ENCODE peak calls at places on chromosomes 11 and 22, in six cellular contexts. W is ovary; P is BE2C; T is transverse colon; Y is CD8-positive, alpha-beta memory T cell; M is neural progenitor cell. K is an unnamed sample. For H3K27me3 and H3K4me1, the result is how much of the 10 kb centered on the place peaks cover.

GRCh38 chr22:25564979-25565677 is 653 bp downstream of the GRK3 start:
- DNase-seq in M (peak), T (peak), P (peak), W (no peak), Y (no peak), K (peak)

GRCh38 chr11:91742155-91742554 is 482.5 kb upstream of the FAT3 start:
- DNase-seq in W (no peak), P (no peak), M (no peak), T (no peak), Y (no peak), K (no peak)

GRCh38 chr11:84714316-84714780 is 912.8 kb downstream of the DLG2 start:
- DNase-seq in T (peak), P (peak), M (peak), Y (no peak), W (peak), K (peak)

GRCh38 chr11:45100338-45100737 is 46.1 kb upstream of the PRDM11 start:
- DNase-seq in T (no peak), Y (no peak), P (peak), M (peak), W (no peak), K (no peak)

GRCh38 chr11:17719940-17720795 is 797 bp downstream of the MYOD1 start:
- DNase-seq in P (no peak), T (no peak), Y (no peak), W (no peak), M (peak), K (no peak)

GRCh38 chr11:124285610-124286344 is 28.0 kb downstream of the OR8D1 start:
- DNase-seq in Y (no peak), P (no peak), W (no peak), M (no peak), T (no peak), K (no peak)

GRCh38 chr11:9726313-9727022 is 62.6 kb downstream of the SWAP70 start:
- DNase-seq in P (no peak), T (no peak), M (no peak), W (no peak), Y (no peak), K (no peak)

GRCh38 chr11:113989916-113990315 is 15.0 kb downstream of the HTR3A start:
- DNase-seq in W (no peak), Y (no peak), M (no peak), T (no peak), P (no peak), K (no peak)

GRCh38 chr11:75768112-75768908 is at the start of gene DGAT2:
- DNase-seq in Y (peak), T (peak), M (peak), W (peak), P (peak), K (peak)

GRCh38 chr22:35510481-35510934 is 30.1 kb upstream of the RASD2 start:
- DNase-seq in M (no peak), Y (no peak), P (no peak), W (no peak), T (no peak), K (no peak)

GRCh38 chr11:64713031-64713780 is 9.8 kb downstream of the NRXN2 start:
- DNase-seq in P (peak), W (peak), Y (no peak), T (peak), M (peak), K (no peak)

GRCh38 chr11:60389279-60389910 is 6.9 kb upstream of the MS4A14 start:
- DNase-seq in Y (no peak), P (no peak), T (no peak), W (no peak), M (no peak), K (no peak)

GRCh38 chr22:50417544-50417943 is 57.3 kb downstream of the SBF1 start:
- DNase-seq in T (no peak), M (no peak), W (no peak), P (no peak), Y (no peak), K (no peak)

GRCh38 chr11:124793466-124794278 is 6.5 kb downstream of the MSANTD2 start:
- DNase-seq in W (no peak), T (peak), Y (peak), P (peak), M (peak), K (peak)

GRCh38 chr11:127073621-127074020 is 73.1 kb upstream of the KIRREL3 start:
- DNase-seq in W (no peak), P (no peak), Y (no peak), M (no peak), T (no peak), K (no peak)

GRCh38 chr11:8814209-8814922 is 96.6 kb upstream of the AKIP1 start:
- DNase-seq in P (no peak), Y (no peak), T (peak), W (no peak), M (no peak), K (no peak)

GRCh38 chr11:19603771-19604170 is 108.9 kb upstream of the NAV2 start:
- DNase-seq in W (no peak), P (no peak), T (no peak), M (no peak), Y (no peak), K (no peak)

GRCh38 chr11:122933434-122933833 is 48.2 kb downstream of the BSX start:
- DNase-seq in W (no peak), M (no peak), P (no peak), Y (no peak), T (no peak), K (no peak)

GRCh38 chr22:43412808-43413785 is 1.3 kb downstream of the MPPED1 start:
- DNase-seq in W (no peak), T (no peak), Y (no peak), M (peak), P (no peak), K (no peak)

GRCh38 chr11:11262171-11262920 is 90.7 kb downstream of the CSNK2A3 start:
- DNase-seq in W (no peak), T (no peak), M (no peak), P (no peak), Y (no peak), K (no peak)
- H3K4me3 ChIP-seq in W (no peak), T (no peak), M (no peak), P (no peak), Y (no peak), K (no peak)

GRCh38 chr11:134413334-134414035 is 1.4 kb upstream of the B3GAT1 start:
- DNase-seq in Y (no peak), P (no peak), M (peak), W (no peak), T (no peak), K (no peak)

GRCh38 chr11:134414036-134414731 is 2.1 kb upstream of the B3GAT1 start:
- DNase-seq in T (no peak), W (no peak), Y (no peak), M (peak), P (peak), K (no peak)

GRCh38 chr11:134412508-134413333 is 679 bp upstream of the B3GAT1 start:
- DNase-seq in Y (no peak), M (peak), W (peak), T (peak), P (peak), K (no peak)

GRCh38 chr11:134410766-134411165 is 1.3 kb downstream of the B3GAT1 start:
- DNase-seq in P (no peak), W (no peak), T (no peak), M (no peak), Y (no peak), K (no peak)

DNA sequence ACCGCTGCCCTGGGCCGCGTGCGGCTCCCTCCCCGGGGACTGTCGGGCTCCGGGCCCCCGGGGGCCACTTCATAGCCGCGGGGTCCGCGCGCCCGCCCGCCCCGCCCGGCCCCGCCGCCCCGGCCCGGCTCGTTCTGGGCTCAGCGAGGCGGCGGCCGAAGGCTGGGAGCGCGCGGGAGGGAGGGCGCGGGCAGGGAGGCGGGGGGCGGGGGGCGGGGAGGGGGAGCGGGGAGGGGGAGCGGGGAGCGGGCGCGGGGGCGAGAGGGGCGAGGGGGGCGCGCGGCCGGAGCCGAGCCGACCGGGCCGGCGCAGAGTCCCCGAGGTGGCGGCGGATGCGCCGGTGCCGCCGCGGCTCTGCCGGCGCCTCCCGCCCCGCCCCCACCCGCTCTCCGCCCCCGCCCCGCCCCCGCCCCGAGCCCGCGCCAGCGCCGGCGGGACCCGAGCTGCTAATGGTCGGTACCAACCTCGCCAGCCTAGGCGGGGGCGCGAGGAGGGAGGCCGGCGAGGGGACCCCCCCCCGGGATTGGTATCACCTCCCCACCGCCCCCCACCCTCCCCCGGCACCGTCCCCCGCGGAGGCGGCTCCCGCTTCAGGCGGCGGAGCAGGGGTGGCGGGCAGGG is at the start of gene B3GAT1:
- DNase-seq in T (no peak), W (no peak), P (no peak), Y (no peak), M (peak), K (no peak)
- H3K27me3 ChIP-seq in T (half or more), W (under half), P (under half), Y (under half), M (under half), K (under half)

GRCh38 chr22:46043816-46044717 is 67.1 kb upstream of the WNT7B start:
- DNase-seq in Y (peak), T (peak), M (no peak), P (no peak), W (peak), K (no peak)
- H3K4me1 ChIP-seq in Y (under half), T (half or more), M (under half), P (under half), W (under half), K (under half)

GRCh38 chr11:67354314-67355022 is 1.1 kb upstream of the POLD4 start:
- DNase-seq in T (peak), W (peak), P (peak), M (peak), Y (no peak), K (no peak)
- H3K4me3 ChIP-seq in T (no peak), W (peak), P (peak), M (peak), Y (peak), K (no peak)

GRCh38 chr11:46207270-46207669 is 70.2 kb upstream of the CREB3L1 start:
- DNase-seq in M (no peak), Y (no peak), T (no peak), W (no peak), P (no peak), K (no peak)

GRCh38 chr11:46210856-46211255 is 66.6 kb upstream of the CREB3L1 start:
- DNase-seq in Y (no peak), P (no peak), T (no peak), M (no peak), W (no peak), K (no peak)

GRCh38 chr11:46210133-46210636 is 67.3 kb upstream of the CREB3L1 start:
- DNase-seq in W (no peak), Y (no peak), T (no peak), P (no peak), M (no peak), K (no peak)

GRCh38 chr11:46212720-46213119 is 64.7 kb upstream of the CREB3L1 start:
- DNase-seq in P (no peak), W (no peak), T (no peak), M (no peak), Y (no peak), K (no peak)

GRCh38 chr11:46208803-46209202 is 68.7 kb upstream of the CREB3L1 start:
- DNase-seq in Y (no peak), T (no peak), P (no peak), W (no peak), M (no peak), K (no peak)
- H3K27me3 ChIP-seq in Y (under half), T (under half), P (under half), W (under half), M (under half), K (under half)

DNA sequence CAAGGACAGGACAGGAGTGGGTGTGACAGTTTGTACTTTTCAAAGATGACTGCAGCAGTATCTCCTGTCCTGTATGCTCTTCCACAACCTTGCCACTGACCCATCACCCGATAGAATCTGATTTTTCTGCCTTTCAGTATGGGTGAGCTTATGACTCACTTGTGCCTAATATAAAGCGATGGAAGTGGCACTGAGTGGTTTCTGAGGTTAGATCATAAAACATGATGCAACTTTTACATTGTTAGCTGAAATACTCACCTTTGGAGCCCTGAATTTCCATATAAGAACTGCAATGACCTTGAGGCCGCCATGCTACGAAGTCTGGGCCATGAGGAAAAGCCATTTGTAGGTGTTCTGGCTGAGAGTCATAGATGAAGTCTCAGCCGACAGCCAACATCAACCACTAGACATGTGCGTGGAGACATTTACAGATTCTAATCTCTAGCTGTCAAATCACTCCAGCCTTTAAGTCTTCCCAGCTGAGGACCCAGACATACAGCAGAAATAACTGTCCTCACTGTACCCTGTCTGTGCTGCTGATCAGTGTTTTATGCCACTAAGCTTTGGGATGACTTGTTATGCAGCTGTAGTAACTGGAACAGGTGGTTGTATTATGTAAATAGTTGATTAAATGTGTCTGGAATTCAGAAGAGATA is 105.9 kb upstream of the ARHGAP20 start:
- DNase-seq in W (no peak), Y (no peak), T (no peak), P (no peak), M (no peak), K (no peak)
- H3K4me1 ChIP-seq in W (under half), Y (under half), T (under half), P (under half), M (under half), K (under half)

DNA sequence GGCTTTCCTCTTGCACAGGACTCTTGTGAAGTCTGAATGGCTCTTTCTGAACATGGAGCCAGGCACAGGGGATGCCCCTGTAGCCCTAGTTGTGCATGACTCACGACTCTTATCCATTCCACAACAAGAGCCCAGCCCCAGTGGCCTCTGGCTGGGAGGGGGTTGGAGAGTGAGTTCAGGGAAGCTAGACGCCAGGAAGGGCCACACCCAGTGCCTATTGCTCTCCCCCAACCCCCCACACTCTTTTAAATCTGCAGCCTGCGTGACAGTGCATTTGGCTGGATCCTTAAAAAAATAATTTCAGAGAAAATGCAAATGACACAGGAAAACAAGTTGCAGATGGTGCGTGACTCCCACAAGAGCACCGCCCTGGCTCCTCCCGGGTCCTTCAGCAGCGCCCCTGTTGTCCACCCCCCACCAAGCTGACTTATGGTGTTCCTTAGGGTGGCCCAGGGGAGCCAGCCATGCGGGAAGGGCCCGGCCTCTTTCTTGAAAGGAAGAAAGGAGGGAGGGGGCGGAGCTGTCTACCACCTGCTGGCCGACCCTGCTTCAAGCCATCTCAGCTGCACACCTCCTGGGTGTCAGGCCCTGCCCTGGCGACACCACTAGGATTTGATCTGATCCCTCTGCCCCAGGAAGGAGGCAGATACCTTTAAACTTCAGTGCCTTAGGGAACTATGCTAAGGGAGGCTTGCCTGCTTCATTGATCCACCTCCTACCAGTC is 74.7 kb downstream of the MN1 start:
- DNase-seq in M (no peak), W (peak), T (peak), P (no peak), Y (no peak), K (no peak)
- H3K4me3 ChIP-seq in M (no peak), W (no peak), T (no peak), P (no peak), Y (no peak), K (no peak)

DNA sequence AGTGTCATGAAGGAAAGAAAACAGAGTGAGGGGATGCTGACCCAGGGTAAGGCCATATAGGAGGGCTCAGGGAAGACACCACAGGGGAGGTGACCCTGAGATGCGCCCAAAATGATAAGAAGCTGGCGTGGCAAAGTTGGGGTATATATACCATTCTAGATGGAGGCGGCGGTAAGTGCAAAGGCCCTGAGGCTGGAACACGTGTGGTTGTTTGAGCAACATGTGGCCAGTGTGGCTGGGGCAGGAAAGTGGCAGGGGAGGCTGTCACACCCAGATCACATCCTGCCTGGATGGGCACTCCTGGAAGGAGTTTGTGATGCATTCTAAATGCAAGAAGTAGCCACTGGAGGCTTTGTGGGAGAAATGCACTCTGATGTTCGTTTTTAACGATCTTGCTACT is 70.2 kb downstream of the CYTH4 start:
- DNase-seq in P (no peak), T (no peak), W (no peak), Y (no peak), M (no peak), K (no peak)
- H3K27me3 ChIP-seq in P (under half), T (under half), W (under half), Y (under half), M (under half), K (under half)

DNA sequence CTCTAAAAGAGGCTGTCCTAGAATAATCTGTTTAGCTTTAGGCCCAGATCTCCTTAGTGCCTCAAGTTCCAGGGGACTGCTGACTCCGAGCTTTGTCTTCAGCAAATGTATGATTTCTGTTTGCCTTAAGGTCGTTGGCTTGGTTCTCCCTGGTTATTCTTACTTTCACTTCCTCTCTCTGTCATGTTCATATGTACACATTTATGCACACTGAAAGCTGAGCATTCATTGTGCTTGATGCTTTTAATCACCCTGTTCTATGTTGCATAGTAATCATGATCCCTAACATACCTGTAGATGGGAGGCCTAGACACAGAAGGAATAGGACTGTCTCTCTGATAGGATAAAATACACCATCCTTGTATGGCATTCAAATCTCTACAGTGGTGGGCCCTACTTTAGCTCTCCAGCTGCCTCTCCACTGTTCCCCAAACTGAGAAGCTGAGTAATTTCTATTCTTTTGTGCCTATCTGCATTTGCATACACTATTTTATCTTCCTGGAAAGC is 7.2 kb downstream of the PPFIBP2 start:
- DNase-seq in P (no peak), W (no peak), Y (no peak), M (no peak), T (no peak), K (no peak)
- H3K4me1 ChIP-seq in P (under half), W (under half), Y (under half), M (under half), T (under half), K (under half)

GRCh38 chr11:106276859-106277436 is 199.5 kb downstream of the AASDHPPT start:
- DNase-seq in M (peak), Y (no peak), T (no peak), W (no peak), P (no peak), K (no peak)

GRCh38 chr11:106275151-106275550 is 197.7 kb downstream of the AASDHPPT start:
- DNase-seq in Y (no peak), W (no peak), M (no peak), P (no peak), T (no peak), K (no peak)

GRCh38 chr11:106276126-106276525 is 198.7 kb downstream of the AASDHPPT start:
- DNase-seq in M (no peak), Y (no peak), W (no peak), P (no peak), T (no peak), K (no peak)

GRCh38 chr11:106271686-106272085 is 194.2 kb downstream of the AASDHPPT start:
- DNase-seq in P (no peak), W (no peak), M (no peak), Y (no peak), T (no peak), K (no peak)

DNA sequence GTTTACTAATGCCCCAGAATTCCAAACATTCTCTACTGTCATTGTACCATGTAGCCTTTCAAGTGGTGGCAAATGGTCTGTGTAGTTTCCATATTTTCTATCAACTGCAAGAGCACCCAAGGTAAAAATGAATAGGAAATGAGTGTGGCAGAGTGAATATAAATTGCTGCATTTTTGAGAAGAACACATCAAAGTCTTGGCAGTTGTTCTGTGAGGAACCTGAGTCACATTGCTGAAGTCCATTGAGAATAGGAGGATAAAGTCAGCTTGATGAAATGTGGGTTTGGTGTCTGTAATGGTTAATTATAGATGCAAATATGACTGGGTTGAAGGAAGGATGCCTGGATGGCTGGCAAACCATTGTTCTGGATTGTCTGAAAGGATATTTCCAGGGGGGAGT is 193.7 kb downstream of the AASDHPPT start:
- DNase-seq in W (no peak), Y (no peak), M (no peak), P (no peak), T (no peak), K (no peak)
- H3K4me3 ChIP-seq in W (no peak), Y (no peak), M (no peak), P (no peak), T (no peak), K (no peak)